ENCODE peak calls at places on chromosome 12, in seven cellular contexts. W, A, C, V, O, F and Q are unnamed samples.

GRCh38 chr12:52608161-52608560 is 6.9 kb upstream of the KRT72 start:
- DNase-seq in V (no peak), F (no peak), C (no peak), A (no peak), W (no peak), O (no peak), Q (no peak)

GRCh38 chr12:90619943-90620342 is 335.0 kb downstream of the CCER1 start:
- DNase-seq in F (no peak), O (no peak), C (no peak), V (no peak), W (no peak), A (no peak), Q (no peak)

GRCh38 chr12:129830796-129831195 is 73.0 kb downstream of the TMEM132D start:
- DNase-seq in O (no peak), F (no peak), W (no peak), A (no peak), V (no peak), C (no peak), Q (no peak)

GRCh38 chr12:126055521-126055920 is 990.3 kb downstream of the AACS start:
- DNase-seq in F (no peak), O (peak), A (no peak), W (no peak), V (no peak), C (no peak), Q (no peak)

GRCh38 chr12:45893240-45893639 is 97.1 kb downstream of the SCAF11 start:
- DNase-seq in W (peak), C (no peak), O (no peak), V (peak), F (no peak), A (no peak), Q (no peak)

GRCh38 chr12:67426067-67426466 is 156.9 kb downstream of the CAND1 start:
- DNase-seq in V (peak), A (no peak), W (no peak), C (no peak), O (peak), F (no peak), Q (no peak)

GRCh38 chr12:90299121-90299520 is 590.5 kb upstream of the ATP2B1 start:
- DNase-seq in F (no peak), O (no peak), A (no peak), W (no peak), C (no peak), V (peak), Q (peak)

GRCh38 chr12:32301216-32301615 is 98.1 kb upstream of the FGD4 start:
- DNase-seq in F (no peak), O (no peak), C (no peak), V (no peak), W (no peak), A (no peak), Q (no peak)

GRCh38 chr12:27014859-27015729 is 910 bp upstream of the TM7SF3 start:
- DNase-seq in C (no peak), W (no peak), A (no peak), V (no peak), F (peak), O (no peak), Q (peak)
- H3K4me3 ChIP-seq in C (peak), W (peak), A (peak), V (peak), F (no peak), O (peak), Q (peak)

GRCh38 chr12:39675263-39675662 is 55.7 kb upstream of the ABCD2 start:
- DNase-seq in O (no peak), C (no peak), A (no peak), F (no peak), V (no peak), W (no peak), Q (no peak)
- TF ChIP-seq CTCF in O (no peak), C (no peak), A (no peak), F (no peak), V (no peak), W (no peak), Q (no peak)

DNA sequence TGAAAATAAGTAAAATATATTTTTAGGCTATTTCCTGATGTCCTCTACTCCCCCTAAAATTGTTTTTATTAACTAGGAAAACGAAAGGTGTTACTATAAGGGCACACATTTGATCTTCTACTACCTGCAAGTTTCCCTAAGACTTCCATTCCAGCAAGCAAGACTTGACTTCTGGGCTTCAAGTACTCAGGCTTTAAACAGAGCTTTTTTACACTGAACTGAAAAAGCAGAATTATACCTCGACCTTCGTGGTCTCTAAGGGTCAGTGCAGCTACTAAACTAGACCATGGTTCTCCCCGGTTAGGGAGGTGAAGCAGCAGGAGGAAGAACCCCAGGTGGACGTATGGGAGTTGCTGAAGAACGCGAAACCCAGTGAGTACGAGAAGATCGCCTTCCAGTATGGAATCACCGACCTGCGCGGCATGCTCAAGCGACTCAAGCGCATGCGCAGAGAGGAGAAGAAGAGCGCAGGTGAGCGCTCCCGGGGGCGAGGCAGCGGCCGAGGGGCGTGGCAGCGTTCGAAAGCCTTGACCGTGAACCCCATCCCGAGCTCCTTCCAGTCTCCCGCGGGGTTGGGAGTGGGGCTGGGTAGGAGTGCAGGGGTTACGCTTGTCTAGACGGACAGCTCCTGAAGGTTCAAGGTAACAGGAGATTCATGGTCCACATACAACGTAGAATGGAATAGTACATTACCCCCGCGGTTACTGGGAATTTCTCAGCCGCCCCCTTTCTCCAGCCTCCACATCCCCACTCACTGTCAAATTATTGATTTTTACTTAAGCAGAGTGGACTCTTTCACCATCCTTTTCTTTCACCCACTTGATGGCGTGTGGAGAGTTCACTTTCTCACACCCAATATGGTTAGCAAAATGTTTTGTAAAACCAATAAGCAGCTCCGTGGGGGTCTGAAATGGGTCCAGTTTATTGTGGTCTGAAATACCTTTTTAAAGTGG is 47.6 kb downstream of the MYBPC1 start:
- DNase-seq in V (no peak), C (no peak), F (peak), O (no peak), W (no peak), A (peak), Q (no peak)
- H3K4me3 ChIP-seq in V (no peak), C (peak), F (no peak), O (peak), W (peak), A (peak), Q (no peak)

GRCh38 chr12:10365716-10366433 is 24.0 kb downstream of the KLRK1 start:
- DNase-seq in O (peak), A (no peak), W (no peak), C (no peak), F (peak), V (no peak), Q (no peak)
- TF ChIP-seq CTCF in O (peak), A (no peak), W (no peak), C (peak), F (peak), V (peak), Q (no peak)

GRCh38 chr12:118188690-118189371 is 52.9 kb downstream of the PEBP1 start:
- DNase-seq in O (peak), W (no peak), C (no peak), A (no peak), F (no peak), V (no peak), Q (no peak)
- H3K4me3 ChIP-seq in O (peak), W (no peak), C (no peak), A (peak), F (no peak), V (no peak), Q (no peak)

GRCh38 chr12:115895247-115895646 is 382.2 kb downstream of the MED13L start:
- DNase-seq in F (no peak), C (no peak), V (peak), O (no peak), W (no peak), A (no peak), Q (no peak)
- TF ChIP-seq CTCF in F (no peak), C (no peak), V (peak), O (peak), W (peak), A (no peak), Q (peak)

DNA sequence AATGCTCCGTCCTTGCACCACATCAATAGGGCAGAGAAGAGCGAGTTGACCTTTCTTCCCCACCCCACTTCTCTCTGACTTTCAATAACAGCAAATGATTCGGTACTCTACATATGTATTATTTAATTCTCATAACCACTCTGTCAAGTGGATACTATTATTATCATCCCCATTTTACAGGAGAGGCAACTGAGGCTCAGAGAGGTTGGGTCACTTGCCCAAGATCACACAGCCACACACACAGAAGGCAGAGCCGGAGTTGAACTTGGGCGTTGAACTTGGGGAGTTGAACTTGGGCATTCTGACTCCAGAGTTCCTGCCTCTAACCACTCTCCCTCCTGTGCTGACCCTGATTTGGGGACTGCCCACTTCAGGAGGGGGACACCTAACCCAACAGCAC is 659 bp downstream of the MYL2 start:
- DNase-seq in C (no peak), A (no peak), O (no peak), V (no peak), F (no peak), W (no peak), Q (no peak)
- H3K4me3 ChIP-seq in C (no peak), A (no peak), O (no peak), V (no peak), F (no peak), W (no peak), Q (no peak)

DNA sequence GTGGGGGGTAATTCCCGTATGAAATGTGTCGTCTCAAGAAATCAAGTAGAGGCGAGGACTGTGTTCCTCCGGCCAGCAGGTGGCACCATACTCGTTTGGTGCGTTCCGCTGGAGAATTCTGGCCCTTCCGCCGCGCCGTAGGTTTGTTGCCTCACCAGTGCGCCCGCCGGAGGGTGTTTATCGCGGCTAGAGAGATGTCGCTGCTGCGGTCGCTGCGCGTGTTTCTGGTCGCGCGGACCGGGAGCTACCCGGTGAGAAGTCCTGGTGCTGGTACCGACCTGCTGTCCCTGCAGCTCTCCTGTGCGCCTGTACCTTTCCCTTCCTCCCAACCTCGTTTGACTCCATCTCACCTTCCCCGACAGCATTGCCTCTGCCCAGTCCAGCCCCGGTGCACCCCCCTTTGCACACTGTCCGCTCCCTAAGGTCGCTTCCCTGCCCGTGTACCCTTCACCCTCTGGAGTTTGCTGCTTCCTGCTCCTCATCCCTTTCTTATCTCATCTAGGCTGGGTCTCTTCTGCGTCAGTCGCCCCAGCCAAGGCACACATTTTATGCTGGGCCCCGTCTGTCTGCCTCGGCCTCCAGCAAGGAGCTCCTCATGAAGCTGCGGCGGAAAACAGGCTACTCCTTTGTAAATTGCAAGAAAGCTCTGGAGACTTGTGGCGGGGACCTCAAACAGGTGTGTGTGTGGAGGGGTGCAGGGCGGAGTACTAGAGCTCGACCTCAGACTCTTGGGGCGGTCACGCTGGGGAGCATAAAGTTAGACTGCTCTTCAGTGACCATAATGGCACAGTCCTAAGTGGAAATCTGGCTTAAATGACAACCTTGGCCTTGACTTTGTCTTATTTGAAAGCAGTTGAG is at the start of gene TSFM:
- DNase-seq in F (peak), O (peak), C (peak), V (peak), A (peak), W (peak), Q (peak)
- TF ChIP-seq CTCF in F (peak), O (peak), C (peak), V (peak), A (peak), W (peak), Q (peak)